ENCODE peak calls at places on chromosomes 13 and 19, in five cellular contexts. One of them, this sample, is unnamed.
A peak's percentile ranks its signal among the peaks of the same experiment; 100 is the strongest.

GRCh38 chr19:10748924-10749434 is 31.1 kb downstream of the DNM2 start:
- DNase-seq in H9: no peak
- DNase-seq in IMR-90: no peak
- DNase-seq in neuronal stem cell: no peak
- DNase-seq in mesenchymal stem cell: peak; percentile 43
- DNase-seq in this sample: peak; percentile 92

GRCh38 chr13:23617551-23618014 is 47.4 kb downstream of the TNFRSF19 start:
- DNase-seq in H9: no peak
- DNase-seq in mesenchymal stem cell: peak; percentile 19
- DNase-seq in IMR-90: peak; percentile 65
- DNase-seq in neuronal stem cell: no peak
- DNase-seq in this sample: no peak

GRCh38 chr19:41998246-41999020 is 4.4 kb upstream of the ATP1A3 start:
- DNase-seq in H9: peak; percentile 75
- DNase-seq in IMR-90: peak; percentile 39
- DNase-seq in neuronal stem cell: peak; percentile 66
- DNase-seq in mesenchymal stem cell: peak; percentile 29
- DNase-seq in this sample: peak; percentile 13

GRCh38 chr19:282501-282900 is 8.7 kb downstream of the PLPP2 start:
- DNase-seq in neuronal stem cell: no peak
- DNase-seq in IMR-90: no peak
- DNase-seq in H9: no peak
- DNase-seq in mesenchymal stem cell: no peak
- DNase-seq in this sample: no peak

GRCh38 chr13:107864543-107865460 is 350.5 kb downstream of the LIG4 start:
- DNase-seq in mesenchymal stem cell: peak; percentile 87
- DNase-seq in H9: no peak
- DNase-seq in IMR-90: peak; percentile 86
- DNase-seq in neuronal stem cell: peak; percentile 84
- DNase-seq in this sample: no peak

GRCh38 chr13:50419466-50419865 is 404.2 kb downstream of the KCNRG start:
- DNase-seq in IMR-90: peak; percentile 17
- DNase-seq in mesenchymal stem cell: no peak
- DNase-seq in H9: no peak
- DNase-seq in neuronal stem cell: no peak
- DNase-seq in this sample: no peak

GRCh38 chr13:39422845-39423565 is 180.0 kb downstream of the LHFPL6 start:
- DNase-seq in IMR-90: no peak
- DNase-seq in mesenchymal stem cell: no peak
- DNase-seq in neuronal stem cell: no peak
- DNase-seq in H9: no peak
- DNase-seq in this sample: no peak

GRCh38 chr19:4456843-4457653 is 546 bp downstream of the UBXN6 start:
- DNase-seq in mesenchymal stem cell: peak; percentile 75
- DNase-seq in IMR-90: peak; percentile 56
- DNase-seq in H9: peak; percentile 71
- DNase-seq in neuronal stem cell: peak; percentile 82
- DNase-seq in this sample: no peak

GRCh38 chr13:80341098-80341701 is at the start of gene SPRY2:
- DNase-seq in mesenchymal stem cell: peak; percentile 99
- DNase-seq in IMR-90: peak; percentile 96
- DNase-seq in neuronal stem cell: peak; percentile 93
- DNase-seq in H9: peak; percentile 96
- DNase-seq in this sample: peak; percentile 91

GRCh38 chr19:37933965-37934364 is 27.0 kb downstream of the SIPA1L3 start:
- DNase-seq in H9: no peak
- DNase-seq in neuronal stem cell: no peak
- DNase-seq in mesenchymal stem cell: peak; percentile 58
- DNase-seq in IMR-90: peak; percentile 20
- DNase-seq in this sample: peak; percentile 64

GRCh38 chr13:40777166-40777956 is 6.4 kb upstream of the MRPS31 start:
- DNase-seq in IMR-90: peak; percentile 37
- DNase-seq in H9: peak; percentile 51
- DNase-seq in neuronal stem cell: peak; percentile 40
- DNase-seq in mesenchymal stem cell: peak; percentile 70
- DNase-seq in this sample: peak; percentile 75

GRCh38 chr13:104140557-104140956 is 1074.3 kb upstream of the SLC10A2 start:
- DNase-seq in H9: no peak
- DNase-seq in neuronal stem cell: no peak
- DNase-seq in mesenchymal stem cell: no peak
- DNase-seq in IMR-90: no peak
- DNase-seq in this sample: no peak

GRCh38 chr19:501646-502045 is 5.4 kb downstream of the MADCAM1 start:
- DNase-seq in H9: peak; percentile 27
- DNase-seq in IMR-90: no peak
- DNase-seq in mesenchymal stem cell: no peak
- DNase-seq in neuronal stem cell: no peak
- DNase-seq in this sample: no peak

GRCh38 chr13:87570669-87571068 is 100.5 kb upstream of the SLITRK5 start:
- DNase-seq in IMR-90: no peak
- DNase-seq in neuronal stem cell: no peak
- DNase-seq in mesenchymal stem cell: no peak
- DNase-seq in H9: no peak
- DNase-seq in this sample: no peak

GRCh38 chr19:11881151-11881800 is 6.3 kb upstream of the ZNF69 start:
- DNase-seq in IMR-90: peak; percentile 51
- DNase-seq in mesenchymal stem cell: peak; percentile 68
- DNase-seq in neuronal stem cell: peak; percentile 62
- DNase-seq in H9: peak; percentile 77
- DNase-seq in this sample: peak; percentile 60

GRCh38 chr13:34346626-34347025 is 528.7 kb downstream of the RFC3 start:
- DNase-seq in H9: no peak
- DNase-seq in neuronal stem cell: no peak
- DNase-seq in IMR-90: no peak
- DNase-seq in mesenchymal stem cell: no peak
- DNase-seq in this sample: peak; percentile 55

GRCh38 chr13:75792526-75793187 is 156.5 kb downstream of the LMO7 start:
- DNase-seq in IMR-90: peak; percentile 56
- DNase-seq in mesenchymal stem cell: peak; percentile 59
- DNase-seq in H9: no peak
- DNase-seq in neuronal stem cell: no peak
- DNase-seq in this sample: peak; percentile 76

DNA sequence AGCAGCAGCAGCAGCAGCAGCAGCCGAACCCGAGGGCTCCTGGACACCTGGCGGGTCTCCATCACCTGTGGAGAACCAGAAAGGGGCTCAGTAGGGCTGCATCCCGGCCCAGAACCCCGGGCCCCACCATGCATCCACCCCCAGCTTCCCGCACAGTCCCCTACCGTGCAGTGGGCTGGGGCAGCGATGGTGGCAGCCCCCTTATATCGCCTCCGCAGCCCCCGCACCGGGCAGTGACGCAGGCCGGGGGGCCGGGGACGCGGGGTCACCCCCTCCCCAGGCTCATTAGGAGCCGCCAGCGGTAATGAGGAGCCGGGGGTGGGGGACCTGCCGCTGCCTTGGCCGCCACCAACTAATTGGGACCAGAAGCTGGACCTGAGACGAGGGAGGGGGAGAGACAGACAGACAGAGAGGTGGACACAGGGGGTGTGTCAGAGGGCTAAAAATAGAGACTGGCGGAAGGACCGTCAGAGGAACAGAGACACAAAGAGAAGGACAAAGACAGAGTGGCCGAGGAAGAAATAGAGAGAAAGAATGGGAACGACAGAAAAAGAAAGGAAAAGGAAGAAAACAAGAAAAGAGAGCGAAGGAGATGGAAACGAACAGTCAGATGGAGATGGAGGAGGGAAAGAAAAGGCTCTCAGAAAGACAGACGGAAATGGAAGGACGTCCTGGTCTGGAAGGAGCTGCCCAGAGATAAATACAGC is at the start of gene PTH2:
- DNase-seq in IMR-90: no peak
- DNase-seq in mesenchymal stem cell: no peak
- DNase-seq in neuronal stem cell: no peak
- DNase-seq in H9: no peak
- DNase-seq in this sample: no peak
- H3K4me1 ChIP-seq in IMR-90: peaks cover 2% of the 10 kb centered on the region
- H3K4me1 ChIP-seq in mesenchymal stem cell: peaks cover 22% of the 10 kb centered on the region
- H3K4me1 ChIP-seq in neuronal stem cell: peaks cover 17% of the 10 kb centered on the region
- H3K4me1 ChIP-seq in H9: peaks cover 2% of the 10 kb centered on the region
- H3K4me1 ChIP-seq in this sample: peaks cover 3% of the 10 kb centered on the region

GRCh38 chr19:19662866-19663291 is 597 bp downstream of the ATP13A1 start:
- DNase-seq in neuronal stem cell: no peak
- DNase-seq in IMR-90: peak; percentile 4
- DNase-seq in mesenchymal stem cell: peak; percentile 42
- DNase-seq in H9: no peak
- DNase-seq in this sample: peak; percentile 36
- H4K91ac ChIP-seq in neuronal stem cell: peak overlapping the region; percentile 85
- H4K91ac ChIP-seq in IMR-90: no peak overlapping the region
- H4K91ac ChIP-seq in mesenchymal stem cell: peak overlapping the region; percentile 88
- H4K91ac ChIP-seq in H9: no peak overlapping the region
- H4K91ac ChIP-seq in this sample: peak overlapping the region; percentile 62

GRCh38 chr13:114063545-114064515 is 68.6 kb downstream of the RASA3 start:
- DNase-seq in IMR-90: peak; percentile 61
- DNase-seq in mesenchymal stem cell: peak; percentile 67
- DNase-seq in H9: no peak
- DNase-seq in neuronal stem cell: no peak
- DNase-seq in this sample: no peak
- H3K4me1 ChIP-seq in IMR-90: peaks cover 50% of the 10 kb centered on the region
- H3K4me1 ChIP-seq in mesenchymal stem cell: peaks cover 68% of the 10 kb centered on the region
- H3K4me1 ChIP-seq in H9: no peaks in the 10 kb centered on the region
- H3K4me1 ChIP-seq in neuronal stem cell: peaks cover 38% of the 10 kb centered on the region
- H3K4me1 ChIP-seq in this sample: peaks cover 20% of the 10 kb centered on the region

GRCh38 chr19:49065905-49066512 is 1.4 kb upstream of the NTF4 start:
- DNase-seq in mesenchymal stem cell: no peak
- DNase-seq in IMR-90: no peak
- DNase-seq in H9: no peak
- DNase-seq in neuronal stem cell: no peak
- DNase-seq in this sample: no peak
- H4K91ac ChIP-seq in mesenchymal stem cell: no peak overlapping the region
- H4K91ac ChIP-seq in IMR-90: no peak overlapping the region
- H4K91ac ChIP-seq in H9: no peak overlapping the region
- H4K91ac ChIP-seq in neuronal stem cell: no peak overlapping the region
- H4K91ac ChIP-seq in this sample: peak overlapping the region; percentile 89

DNA sequence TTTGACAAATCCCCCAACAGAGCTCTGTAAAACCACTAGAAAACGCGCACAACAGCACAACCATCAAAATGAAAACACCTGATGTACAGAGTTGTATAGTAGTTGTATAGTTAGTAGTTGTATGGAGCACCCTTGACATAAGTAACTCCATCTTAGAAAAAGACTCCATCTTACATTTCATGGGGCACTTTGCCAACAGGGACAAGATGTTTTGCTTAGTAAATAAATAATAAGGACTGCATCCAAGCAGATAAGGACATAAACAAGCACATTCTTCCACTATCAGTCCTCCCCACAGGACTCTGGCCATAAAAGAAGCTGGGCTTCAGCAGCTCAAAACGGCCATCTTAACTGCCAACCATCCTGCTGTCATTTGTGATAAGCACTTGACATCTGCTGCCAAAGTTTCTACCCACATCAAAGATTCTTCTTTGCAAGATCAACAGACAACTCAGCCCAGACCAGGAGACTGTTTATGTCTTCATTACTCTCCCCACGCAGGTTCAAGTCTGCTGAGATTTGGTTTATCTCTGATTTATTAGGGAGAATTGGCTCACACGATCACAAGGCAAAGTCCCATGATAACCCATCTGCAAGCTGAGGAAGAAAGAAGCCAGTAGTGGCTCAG is 20.7 kb upstream of the ZNF331 start:
- DNase-seq in H9: no peak
- DNase-seq in IMR-90: no peak
- DNase-seq in mesenchymal stem cell: no peak
- DNase-seq in neuronal stem cell: no peak
- DNase-seq in this sample: no peak
- H3K4me1 ChIP-seq in H9: no peaks in the 10 kb centered on the region
- H3K4me1 ChIP-seq in IMR-90: peaks cover 3% of the 10 kb centered on the region
- H3K4me1 ChIP-seq in mesenchymal stem cell: peaks cover 8% of the 10 kb centered on the region
- H3K4me1 ChIP-seq in neuronal stem cell: peaks cover 6% of the 10 kb centered on the region
- H3K4me1 ChIP-seq in this sample: peaks cover 4% of the 10 kb centered on the region

DNA sequence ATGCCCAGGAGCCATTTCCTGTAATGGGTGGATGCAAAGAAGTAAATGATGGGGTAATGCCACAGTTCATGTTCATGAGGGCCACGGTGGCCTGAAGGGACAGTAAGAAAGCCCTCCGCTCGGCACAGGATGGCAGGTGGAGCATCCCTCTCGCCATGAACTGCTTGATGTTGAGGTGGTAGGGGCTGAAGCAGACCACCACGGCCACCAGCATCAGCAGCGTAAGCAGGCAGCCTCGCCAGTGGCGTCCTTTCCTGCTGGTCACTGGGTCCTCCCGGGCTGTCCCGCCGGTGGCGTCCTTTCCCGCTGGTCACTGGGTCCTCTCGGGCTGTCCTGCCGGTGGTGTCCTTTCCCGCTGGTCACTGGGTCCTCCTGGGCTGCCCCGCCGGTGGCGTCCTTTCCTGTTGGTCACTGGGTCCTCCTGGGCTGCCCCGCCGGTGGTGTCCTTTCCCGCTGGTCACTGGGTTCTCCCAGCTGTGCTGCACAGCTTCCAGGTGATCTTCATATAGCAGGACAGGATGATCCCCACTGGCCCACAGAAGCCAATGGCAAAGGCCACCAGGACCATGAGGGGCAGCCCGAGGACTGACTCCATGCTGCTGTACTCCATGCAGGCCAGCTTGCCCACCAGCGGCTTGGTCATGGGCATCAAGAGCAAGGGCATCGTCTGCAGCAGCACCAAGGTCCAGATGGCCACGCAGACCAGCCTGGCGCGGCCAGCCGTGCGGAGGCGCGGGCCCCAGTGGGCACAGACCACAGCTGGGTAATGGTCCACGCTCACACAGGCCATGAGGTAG is 93.2 kb upstream of the TM9SF2 start:
- DNase-seq in mesenchymal stem cell: no peak
- DNase-seq in neuronal stem cell: no peak
- DNase-seq in H9: no peak
- DNase-seq in IMR-90: no peak
- DNase-seq in this sample: no peak
- H4K91ac ChIP-seq in mesenchymal stem cell: no peak overlapping the region
- H4K91ac ChIP-seq in neuronal stem cell: no peak overlapping the region
- H4K91ac ChIP-seq in H9: no peak overlapping the region
- H4K91ac ChIP-seq in IMR-90: no peak overlapping the region
- H4K91ac ChIP-seq in this sample: no peak overlapping the region

GRCh38 chr19:5881543-5882299 is 11.4 kb upstream of the FUT5 start:
- DNase-seq in mesenchymal stem cell: no peak
- DNase-seq in IMR-90: no peak
- DNase-seq in H9: no peak
- DNase-seq in neuronal stem cell: no peak
- DNase-seq in this sample: no peak

GRCh38 chr19:5877869-5878268 is 7.5 kb upstream of the FUT5 start:
- DNase-seq in neuronal stem cell: peak; percentile 23
- DNase-seq in H9: no peak
- DNase-seq in mesenchymal stem cell: no peak
- DNase-seq in IMR-90: no peak
- DNase-seq in this sample: no peak

GRCh38 chr19:5880196-5880595 is 9.9 kb upstream of the FUT5 start:
- DNase-seq in IMR-90: no peak
- DNase-seq in neuronal stem cell: no peak
- DNase-seq in H9: no peak
- DNase-seq in mesenchymal stem cell: no peak
- DNase-seq in this sample: no peak

GRCh38 chr19:5880604-5881078 is 10.3 kb upstream of the FUT5 start:
- DNase-seq in mesenchymal stem cell: peak; percentile 96
- DNase-seq in IMR-90: peak; percentile 74
- DNase-seq in neuronal stem cell: no peak
- DNase-seq in H9: no peak
- DNase-seq in this sample: no peak

GRCh38 chr19:5882421-5882968 is 12.2 kb upstream of the FUT5 start:
- DNase-seq in H9: no peak
- DNase-seq in IMR-90: no peak
- DNase-seq in mesenchymal stem cell: peak; percentile 77
- DNase-seq in neuronal stem cell: no peak
- DNase-seq in this sample: no peak
- H3K4me1 ChIP-seq in H9: no peaks in the 10 kb centered on the region
- H3K4me1 ChIP-seq in IMR-90: peaks cover 13% of the 10 kb centered on the region
- H3K4me1 ChIP-seq in mesenchymal stem cell: peaks cover 29% of the 10 kb centered on the region
- H3K4me1 ChIP-seq in neuronal stem cell: peaks cover 20% of the 10 kb centered on the region
- H3K4me1 ChIP-seq in this sample: no peaks in the 10 kb centered on the region

GRCh38 chr19:3107658-3108057 is 13.5 kb downstream of the GNA11 start:
- DNase-seq in H9: no peak
- DNase-seq in mesenchymal stem cell: no peak
- DNase-seq in IMR-90: no peak
- DNase-seq in neuronal stem cell: no peak
- DNase-seq in this sample: no peak
- H4K91ac ChIP-seq in H9: peak overlapping the region; percentile 14
- H4K91ac ChIP-seq in mesenchymal stem cell: no peak overlapping the region
- H4K91ac ChIP-seq in IMR-90: no peak overlapping the region
- H4K91ac ChIP-seq in neuronal stem cell: no peak overlapping the region
- H4K91ac ChIP-seq in this sample: no peak overlapping the region